ENCODE peak calls at places on chromosomes 4 and X, in nine cellular contexts. A is PC-3, O is fibroblast of lung, K is hepatocyte, D is mammary epithelial cell, H is H9, U is GM23338, T is SK-N-SH, V is MM.1S. X is an unnamed sample. For H3K79me2, the result is how much of the 10 kb centered on the place peaks cover.

GRCh38 chr4:173909294-173909693 is 374.2 kb downstream of the FBXO8 start:
- DNase-seq in A (no peak), O (no peak), K (no peak), D (no peak), H (no peak), U (no peak), T (no peak), V (no peak), X (no peak)

GRCh38 chrX:116246261-116246660 is 75.7 kb downstream of the AGTR2 start:
- DNase-seq in A (peak), O (no peak), K (no peak), D (peak), H (no peak), U (no peak), T (no peak), V (no peak), X (no peak)

GRCh38 chr4:76420901-76421581 is at the start of gene CCDC158:
- DNase-seq in A (no peak), O (peak), K (no peak), D (no peak), H (no peak), U (peak), T (peak), V (no peak), X (peak)

GRCh38 chr4:98796986-98797385 is 131.9 kb downstream of the EIF4E start:
- DNase-seq in A (no peak), O (no peak), K (no peak), D (no peak), H (no peak), U (no peak), T (no peak), V (no peak), X (no peak)

GRCh38 chr4:81470456-81471327 is 1.0 kb downstream of the RASGEF1B start:
- DNase-seq in A (peak), O (no peak), K (peak), D (peak), H (peak), U (peak), T (no peak), V (peak), X (peak)

GRCh38 chr4:176320340-176320975 is 692 bp downstream of the SPCS3 start:
- DNase-seq in A (peak), O (peak), K (peak), D (peak), H (peak), U (peak), T (peak), V (peak), X (peak)

GRCh38 chr4:159608434-159608833 is 505.6 kb downstream of the RAPGEF2 start:
- DNase-seq in A (peak), O (no peak), K (no peak), D (peak), H (no peak), U (no peak), T (no peak), V (no peak), X (no peak)

GRCh38 chr4:168411318-168412150 is 68.8 kb downstream of the DDX60L start:
- DNase-seq in A (no peak), O (peak), K (no peak), D (no peak), H (no peak), U (no peak), T (no peak), V (no peak), X (no peak)

GRCh38 chr4:14879643-14880042 is 122.6 kb upstream of the CPEB2 start:
- DNase-seq in A (no peak), O (no peak), K (no peak), D (peak), H (no peak), U (no peak), T (no peak), V (no peak), X (no peak)

GRCh38 chrX:47854474-47854873 is 17.8 kb downstream of the ZNF81 start:
- DNase-seq in A (peak), O (peak), K (peak), D (peak), H (peak), U (peak), T (peak), V (peak), X (no peak)

GRCh38 chr4:179607003-179607402 is 2164.8 kb upstream of the AGA start:
- DNase-seq in A (no peak), O (no peak), K (no peak), D (no peak), H (no peak), U (no peak), T (no peak), V (no peak), X (no peak)

GRCh38 chr4:10035130-10035529 is 13.8 kb upstream of the SLC2A9 start:
- DNase-seq in A (no peak), O (no peak), K (no peak), D (no peak), H (no peak), U (no peak), T (no peak), V (no peak), X (no peak)

GRCh38 chr4:155781432-155781831 is 22.6 kb downstream of the GUCY1B1 start:
- DNase-seq in A (no peak), O (no peak), K (no peak), D (no peak), H (no peak), U (no peak), T (no peak), V (no peak), X (no peak)

GRCh38 chrX:39821011-39821708 is 276.6 kb downstream of the BCOR start:
- DNase-seq in A (no peak), O (peak), K (peak), D (no peak), H (peak), U (peak), T (peak), V (no peak), X (peak)

GRCh38 chr4:475962-476361 is 23.0 kb downstream of the ZNF721 start:
- DNase-seq in A (no peak), O (no peak), K (no peak), D (no peak), H (no peak), U (no peak), T (no peak), V (no peak), X (no peak)

GRCh38 chrX:103536732-103537131 is 17.4 kb upstream of the RAB40A start:
- DNase-seq in A (no peak), O (no peak), K (no peak), D (no peak), H (no peak), U (no peak), T (no peak), V (no peak), X (no peak)

GRCh38 chr4:117893207-117893606 is 141.1 kb upstream of the NDST3 start:
- DNase-seq in A (peak), O (no peak), K (no peak), D (no peak), H (no peak), U (no peak), T (no peak), V (no peak), X (no peak)

GRCh38 chr4:57037982-57038604 is 59.4 kb downstream of the POLR2B start:
- DNase-seq in A (peak), O (peak), K (peak), D (peak), H (peak), U (peak), T (peak), V (peak), X (no peak)

GRCh38 chrX:47030339-47030738 is 47.9 kb upstream of the RGN start:
- DNase-seq in A (peak), O (peak), K (peak), D (peak), H (no peak), U (peak), T (peak), V (peak), X (peak)

GRCh38 chrX:71052721-71053120 is 15.4 kb downstream of the SNX12 start:
- DNase-seq in A (no peak), O (no peak), K (no peak), D (no peak), H (no peak), U (peak), T (no peak), V (peak), X (no peak)

GRCh38 chr4:41028392-41029076 is 185.8 kb downstream of the APBB2 start:
- DNase-seq in A (no peak), O (peak), K (peak), D (no peak), H (no peak), U (no peak), T (no peak), V (no peak), X (no peak)

GRCh38 chr4:112938461-112939058 is 110.9 kb upstream of the ANK2 start:
- DNase-seq in A (peak), O (peak), K (peak), D (peak), H (no peak), U (peak), T (peak), V (peak), X (peak)

GRCh38 chrX:118872102-118872566 is 48.5 kb downstream of the ZCCHC12 start:
- DNase-seq in A (peak), O (no peak), K (no peak), D (peak), H (no peak), U (no peak), T (no peak), V (no peak), X (peak)

GRCh38 chrX:23883737-23884354 is 23.9 kb downstream of the APOO start:
- DNase-seq in A (peak), O (peak), K (no peak), D (peak), H (no peak), U (peak), T (no peak), V (no peak), X (peak)

GRCh38 chr4:105551968-105552746 is at the start of gene ARHGEF38:
- DNase-seq in A (peak), O (peak), K (peak), D (peak), H (peak), U (peak), T (no peak), V (peak), X (peak)

GRCh38 chrX:9832811-9833210 is 46.6 kb downstream of the SHROOM2 start:
- DNase-seq in A (no peak), O (no peak), K (no peak), D (no peak), H (peak), U (peak), T (no peak), V (peak), X (no peak)

GRCh38 chr4:29948451-29948850 is 771.7 kb upstream of the PCDH7 start:
- DNase-seq in A (no peak), O (no peak), K (no peak), D (no peak), H (no peak), U (no peak), T (no peak), V (no peak), X (no peak)

GRCh38 chrX:134369576-134369975 is 90.4 kb upstream of the HPRT1 start:
- DNase-seq in A (no peak), O (no peak), K (no peak), D (no peak), H (no peak), U (no peak), T (no peak), V (peak), X (no peak)

GRCh38 chr4:103012085-103012484 is 7.4 kb downstream of the SLC9B1 start:
- DNase-seq in A (peak), O (peak), K (peak), D (peak), H (no peak), U (no peak), T (no peak), V (no peak), X (no peak)

GRCh38 chr4:186740822-186741221 is 17.2 kb upstream of the FAT1 start:
- DNase-seq in A (no peak), O (no peak), K (no peak), D (no peak), H (no peak), U (no peak), T (no peak), V (no peak), X (peak)

GRCh38 chrX:69165116-69165651 is at the start of gene PJA1:
- DNase-seq in A (peak), O (peak), K (peak), D (peak), H (peak), U (peak), T (peak), V (peak), X (peak)

GRCh38 chr4:84800256-84800655 is 166.2 kb downstream of the WDFY3 start:
- DNase-seq in A (peak), O (no peak), K (no peak), D (peak), H (no peak), U (no peak), T (no peak), V (no peak), X (peak)

GRCh38 chr4:84796388-84796787 is 170.1 kb downstream of the WDFY3 start:
- DNase-seq in A (no peak), O (no peak), K (no peak), D (no peak), H (no peak), U (no peak), T (peak), V (no peak), X (peak)

GRCh38 chr4:84803121-84803520 is 163.4 kb downstream of the WDFY3 start:
- DNase-seq in A (no peak), O (no peak), K (no peak), D (no peak), H (no peak), U (no peak), T (no peak), V (no peak), X (no peak)

GRCh38 chr4:84803720-84804119 is 162.8 kb downstream of the WDFY3 start:
- DNase-seq in A (peak), O (peak), K (no peak), D (peak), H (no peak), U (no peak), T (no peak), V (no peak), X (peak)

DNA sequence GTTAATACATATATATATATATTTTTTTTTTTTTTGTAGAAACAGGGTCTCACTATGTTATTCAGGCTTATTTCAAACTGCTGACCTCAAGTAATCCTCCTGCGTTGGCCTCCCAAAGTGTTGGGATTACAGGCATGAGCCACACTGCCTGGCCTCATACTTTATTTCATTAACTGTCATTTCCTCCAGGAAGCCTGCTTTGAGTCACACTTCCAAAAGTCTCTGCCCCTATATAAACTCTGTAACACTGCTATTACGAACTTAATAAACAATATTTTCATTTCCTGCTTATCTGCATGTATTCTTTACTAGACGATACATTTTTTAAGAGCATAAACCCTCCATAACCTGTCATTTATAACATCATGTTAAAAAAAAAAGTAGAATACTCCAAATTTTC is 167.2 kb downstream of the WDFY3 start:
- DNase-seq in A (peak), O (no peak), K (no peak), D (no peak), H (no peak), U (no peak), T (no peak), V (no peak), X (no peak)
- H3K4me2 ChIP-seq in A (no peak), O (no peak), K (no peak), D (no peak), H (no peak), U (no peak), T (no peak), V (no peak), X (no peak)

GRCh38 chr4:121684016-121684415 is 12.8 kb downstream of the ANXA5 start:
- DNase-seq in A (no peak), O (no peak), K (no peak), D (no peak), H (no peak), U (no peak), T (no peak), V (no peak), X (no peak)
- H3K79me2 ChIP-seq in A (half or more), O (half or more), K (half or more), D (half or more), H (under half), U (under half), T (half or more), V (under half), X (half or more)

DNA sequence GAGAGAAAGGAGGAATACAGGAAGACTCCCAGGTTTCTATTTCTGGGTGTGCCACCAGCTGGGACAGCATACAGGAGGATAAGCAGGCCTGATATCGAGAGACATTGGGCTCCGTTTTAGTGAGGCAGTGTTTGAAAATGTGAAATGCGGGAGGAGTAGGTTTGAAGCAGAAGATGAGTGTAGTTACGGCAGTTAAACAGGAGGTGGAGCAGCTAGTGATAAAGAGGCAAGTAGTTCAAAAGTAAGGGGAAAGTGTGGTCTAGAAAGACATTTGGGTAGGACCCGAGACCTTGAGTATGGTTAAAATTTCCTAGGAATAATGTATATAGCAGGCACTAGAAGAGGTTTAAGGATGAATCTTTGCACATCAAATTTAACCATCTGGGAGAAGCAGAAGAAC is 42.4 kb downstream of the DCUN1D4 start:
- DNase-seq in A (peak), O (peak), K (peak), D (no peak), H (peak), U (peak), T (peak), V (no peak), X (peak)
- TF ChIP-seq CTCF in A (peak), O (peak), K (peak), D (peak), H (peak), U (peak), T (peak), V (peak), X (peak)

GRCh38 chr4:18880850-18881249 is 859.3 kb upstream of the LCORL start:
- DNase-seq in A (no peak), O (no peak), K (no peak), D (no peak), H (no peak), U (no peak), T (no peak), V (no peak), X (no peak)

GRCh38 chr4:18882468-18882867 is 860.9 kb upstream of the LCORL start:
- DNase-seq in A (peak), O (peak), K (peak), D (peak), H (no peak), U (peak), T (no peak), V (no peak), X (no peak)
- H3K4me2 ChIP-seq in A (peak), O (peak), K (peak), D (peak), H (no peak), U (no peak), T (peak), V (no peak), X (peak)

DNA sequence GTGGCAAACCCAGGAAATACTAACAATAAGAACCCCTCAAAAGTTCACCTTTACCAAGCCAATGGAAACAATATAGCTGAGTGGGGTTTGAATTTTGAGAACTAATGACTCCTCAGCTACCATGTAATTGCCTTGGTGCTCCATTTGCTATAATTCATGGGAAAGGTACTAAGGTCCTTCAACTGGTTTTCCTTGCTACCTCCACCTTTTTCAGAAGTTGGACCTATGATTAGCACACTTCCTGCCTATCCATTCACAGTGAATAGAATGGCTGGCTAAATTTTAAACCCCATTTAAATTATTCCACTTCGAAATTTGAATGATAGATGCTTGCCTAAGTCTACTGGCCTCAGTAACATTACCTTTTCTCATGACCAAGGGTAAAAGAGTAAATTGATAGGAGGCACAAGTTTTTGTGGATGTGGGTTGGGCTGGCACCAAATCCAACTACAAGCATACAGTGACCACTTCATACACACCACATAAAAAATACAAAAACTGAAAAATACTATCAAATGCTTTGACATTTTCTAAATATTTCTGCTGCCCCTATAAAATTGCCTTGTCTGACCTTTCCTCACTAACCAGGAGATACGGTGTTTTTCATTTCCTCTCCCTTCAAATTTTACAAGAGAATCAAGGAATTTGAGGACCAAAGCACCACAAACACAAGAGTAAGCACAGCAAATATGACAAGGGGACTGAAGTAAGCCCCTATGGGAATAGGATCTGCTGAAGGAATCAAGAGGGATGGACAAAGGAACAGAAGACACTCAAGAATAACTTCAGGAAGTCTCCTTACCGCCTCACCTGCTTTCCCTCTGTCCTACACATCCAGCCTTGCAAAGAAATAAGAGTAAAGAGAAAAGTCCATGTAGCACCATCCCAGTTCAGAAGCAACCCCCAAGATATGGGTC is 255.5 kb downstream of the CHIC1 start:
- DNase-seq in A (no peak), O (no peak), K (no peak), D (no peak), H (no peak), U (no peak), T (no peak), V (no peak), X (no peak)
- H3K79me2 ChIP-seq in A (under half), O (under half), K (under half), D (under half), H (under half), U (under half), T (under half), V (under half), X (under half)

DNA sequence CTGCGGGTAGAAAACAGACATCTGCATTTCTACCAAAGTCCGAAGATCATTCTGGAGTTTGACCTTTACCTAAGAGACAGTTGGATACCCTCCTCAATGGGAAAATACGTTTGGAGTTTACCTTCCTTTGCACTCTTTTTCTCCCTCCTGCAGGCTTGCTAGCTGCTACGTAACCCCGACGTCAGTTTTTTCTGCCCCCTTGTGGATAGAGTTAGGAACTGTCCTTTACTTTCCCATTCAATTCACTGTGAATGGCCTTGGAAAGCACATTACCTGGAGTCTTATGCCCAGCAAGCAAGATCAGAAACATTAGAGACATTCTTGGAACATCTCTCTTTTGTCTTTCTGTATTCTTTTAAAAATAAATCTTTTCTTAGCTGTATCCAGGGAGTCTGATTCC is 250.7 kb downstream of the NAP1L3 start:
- DNase-seq in A (peak), O (peak), K (peak), D (peak), H (peak), U (peak), T (peak), V (peak), X (peak)
- TF ChIP-seq CTCF in A (peak), O (peak), K (peak), D (peak), H (peak), U (peak), T (peak), V (peak), X (peak)

GRCh38 chr4:7647211-7647931 is 212.6 kb upstream of the PSAPL1 start:
- DNase-seq in A (no peak), O (no peak), K (no peak), D (no peak), H (no peak), U (no peak), T (no peak), V (no peak), X (peak)
- H3K4me2 ChIP-seq in A (no peak), O (no peak), K (no peak), D (no peak), H (no peak), U (no peak), T (peak), V (no peak), X (no peak)